ENCODE peak calls at places on chromosomes 13 and 19, in nine cellular contexts. One of them, this sample, is unnamed.

GRCh38 chr19:20067898-20068297 is 9.9 kb upstream of the ZNF90 start:
- DNase-seq in HCT116: no peak
- DNase-seq in WTC11: no peak
- DNase-seq in SK-N-SH: no peak
- DNase-seq in A549: no peak
- DNase-seq in H1: no peak
- DNase-seq in NB4: no peak
- DNase-seq in K562: no peak
- DNase-seq in HepG2: no peak
- DNase-seq in this sample: no peak

GRCh38 chr19:51339687-51340656 is 2.0 kb downstream of the VSIG10L start:
- DNase-seq in HCT116: peak; percentile 91
- DNase-seq in WTC11: peak; percentile 100
- DNase-seq in SK-N-SH: peak; percentile 99
- DNase-seq in A549: peak; percentile 92
- DNase-seq in H1: peak; percentile 99
- DNase-seq in NB4: peak; percentile 94
- DNase-seq in K562: peak; percentile 99
- DNase-seq in HepG2: peak; percentile 82
- DNase-seq in this sample: peak; percentile 53

GRCh38 chr13:110885966-110886365 is 28.9 kb downstream of the ANKRD10 start:
- DNase-seq in HCT116: no peak
- DNase-seq in WTC11: no peak
- DNase-seq in SK-N-SH: no peak
- DNase-seq in A549: no peak
- DNase-seq in H1: peak; percentile 61
- DNase-seq in NB4: no peak
- DNase-seq in K562: no peak
- DNase-seq in HepG2: no peak
- DNase-seq in this sample: no peak

GRCh38 chr13:25232937-25233515 is 54.3 kb downstream of the MTMR6 start:
- DNase-seq in HCT116: peak; percentile 19
- DNase-seq in WTC11: no peak
- DNase-seq in SK-N-SH: peak; percentile 55
- DNase-seq in A549: peak; percentile 13
- DNase-seq in H1: no peak
- DNase-seq in NB4: peak; percentile 59
- DNase-seq in K562: peak; percentile 17
- DNase-seq in HepG2: peak; percentile 41
- DNase-seq in this sample: no peak

GRCh38 chr13:103788061-103788652 is 721.9 kb upstream of the SLC10A2 start:
- DNase-seq in HCT116: no peak
- DNase-seq in WTC11: peak; percentile 16
- DNase-seq in SK-N-SH: no peak
- DNase-seq in A549: no peak
- DNase-seq in H1: no peak
- DNase-seq in NB4: no peak
- DNase-seq in K562: no peak
- DNase-seq in HepG2: no peak
- DNase-seq in this sample: no peak

GRCh38 chr13:107835339-107836018 is 379.9 kb downstream of the LIG4 start:
- DNase-seq in HCT116: no peak
- DNase-seq in WTC11: no peak
- DNase-seq in SK-N-SH: no peak
- DNase-seq in A549: no peak
- DNase-seq in H1: no peak
- DNase-seq in NB4: peak; percentile 16
- DNase-seq in K562: no peak
- DNase-seq in HepG2: no peak
- DNase-seq in this sample: no peak

GRCh38 chr19:39631178-39631577 is 24.5 kb upstream of the LGALS16 start:
- DNase-seq in HCT116: no peak
- DNase-seq in WTC11: no peak
- DNase-seq in SK-N-SH: no peak
- DNase-seq in A549: no peak
- DNase-seq in H1: no peak
- DNase-seq in NB4: no peak
- DNase-seq in K562: no peak
- DNase-seq in HepG2: no peak
- DNase-seq in this sample: no peak

GRCh38 chr19:1634242-1634937 is 18.0 kb downstream of the TCF3 start:
- DNase-seq in HCT116: no peak
- DNase-seq in WTC11: no peak
- DNase-seq in SK-N-SH: no peak
- DNase-seq in A549: no peak
- DNase-seq in H1: no peak
- DNase-seq in NB4: no peak
- DNase-seq in K562: no peak
- DNase-seq in HepG2: no peak
- DNase-seq in this sample: no peak

GRCh38 chr13:113378825-113379224 is 14.9 kb upstream of the GRTP1 start:
- DNase-seq in HCT116: no peak
- DNase-seq in WTC11: no peak
- DNase-seq in SK-N-SH: no peak
- DNase-seq in A549: no peak
- DNase-seq in H1: no peak
- DNase-seq in NB4: no peak
- DNase-seq in K562: no peak
- DNase-seq in HepG2: no peak
- DNase-seq in this sample: no peak

GRCh38 chr19:17404015-17404414 is 1.4 kb downstream of the BST2 start:
- DNase-seq in HCT116: no peak
- DNase-seq in WTC11: peak; percentile 33
- DNase-seq in SK-N-SH: no peak
- DNase-seq in A549: no peak
- DNase-seq in H1: no peak
- DNase-seq in NB4: peak; percentile 36
- DNase-seq in K562: peak; percentile 70
- DNase-seq in HepG2: no peak
- DNase-seq in this sample: no peak

GRCh38 chr13:90868321-90868920 is 479.1 kb upstream of the MIR17HG start:
- DNase-seq in HCT116: peak; percentile 8
- DNase-seq in WTC11: no peak
- DNase-seq in SK-N-SH: no peak
- DNase-seq in A549: no peak
- DNase-seq in H1: no peak
- DNase-seq in NB4: peak; percentile 37
- DNase-seq in K562: peak; percentile 47
- DNase-seq in HepG2: peak; percentile 3
- DNase-seq in this sample: no peak

GRCh38 chr13:36750046-36750445 is 69.0 kb upstream of the RFXAP start:
- DNase-seq in HCT116: no peak
- DNase-seq in WTC11: no peak
- DNase-seq in SK-N-SH: no peak
- DNase-seq in A549: no peak
- DNase-seq in H1: no peak
- DNase-seq in NB4: no peak
- DNase-seq in K562: no peak
- DNase-seq in HepG2: no peak
- DNase-seq in this sample: no peak
- TF ChIP-seq MAX in HCT116: no peak
- TF ChIP-seq MAX in WTC11: no peak
- TF ChIP-seq MAX in SK-N-SH: no peak
- TF ChIP-seq MAX in A549: no peak
- TF ChIP-seq MAX in H1: no peak
- TF ChIP-seq MAX in NB4: no peak
- TF ChIP-seq MAX in K562: no peak
- TF ChIP-seq MAX in HepG2: no peak
- TF ChIP-seq MAX in this sample: no peak

GRCh38 chr19:57786906-57787305 is 17.4 kb downstream of the ZNF586 start:
- DNase-seq in HCT116: no peak
- DNase-seq in WTC11: no peak
- DNase-seq in SK-N-SH: no peak
- DNase-seq in A549: no peak
- DNase-seq in H1: no peak
- DNase-seq in NB4: no peak
- DNase-seq in K562: no peak
- DNase-seq in HepG2: no peak
- DNase-seq in this sample: no peak
- TF ChIP-seq MAX in HCT116: no peak
- TF ChIP-seq MAX in WTC11: no peak
- TF ChIP-seq MAX in SK-N-SH: no peak
- TF ChIP-seq MAX in A549: no peak
- TF ChIP-seq MAX in H1: no peak
- TF ChIP-seq MAX in NB4: no peak
- TF ChIP-seq MAX in K562: no peak
- TF ChIP-seq MAX in HepG2: no peak
- TF ChIP-seq MAX in this sample: no peak

GRCh38 chr13:73189365-73189764 is 130.6 kb downstream of the KLF5 start:
- DNase-seq in HCT116: no peak
- DNase-seq in WTC11: no peak
- DNase-seq in SK-N-SH: no peak
- DNase-seq in A549: no peak
- DNase-seq in H1: no peak
- DNase-seq in NB4: no peak
- DNase-seq in K562: no peak
- DNase-seq in HepG2: no peak
- DNase-seq in this sample: no peak

GRCh38 chr13:73187106-73187505 is 128.3 kb downstream of the KLF5 start:
- DNase-seq in HCT116: no peak
- DNase-seq in WTC11: no peak
- DNase-seq in SK-N-SH: no peak
- DNase-seq in A549: no peak
- DNase-seq in H1: no peak
- DNase-seq in NB4: no peak
- DNase-seq in K562: no peak
- DNase-seq in HepG2: no peak
- DNase-seq in this sample: no peak

GRCh38 chr13:73189766-73190165 is 131.0 kb downstream of the KLF5 start:
- DNase-seq in HCT116: no peak
- DNase-seq in WTC11: no peak
- DNase-seq in SK-N-SH: no peak
- DNase-seq in A549: no peak
- DNase-seq in H1: no peak
- DNase-seq in NB4: no peak
- DNase-seq in K562: no peak
- DNase-seq in HepG2: no peak
- DNase-seq in this sample: no peak

GRCh38 chr13:73193541-73193940 is 134.7 kb downstream of the KLF5 start:
- DNase-seq in HCT116: no peak
- DNase-seq in WTC11: no peak
- DNase-seq in SK-N-SH: no peak
- DNase-seq in A549: no peak
- DNase-seq in H1: no peak
- DNase-seq in NB4: no peak
- DNase-seq in K562: no peak
- DNase-seq in HepG2: no peak
- DNase-seq in this sample: no peak

DNA sequence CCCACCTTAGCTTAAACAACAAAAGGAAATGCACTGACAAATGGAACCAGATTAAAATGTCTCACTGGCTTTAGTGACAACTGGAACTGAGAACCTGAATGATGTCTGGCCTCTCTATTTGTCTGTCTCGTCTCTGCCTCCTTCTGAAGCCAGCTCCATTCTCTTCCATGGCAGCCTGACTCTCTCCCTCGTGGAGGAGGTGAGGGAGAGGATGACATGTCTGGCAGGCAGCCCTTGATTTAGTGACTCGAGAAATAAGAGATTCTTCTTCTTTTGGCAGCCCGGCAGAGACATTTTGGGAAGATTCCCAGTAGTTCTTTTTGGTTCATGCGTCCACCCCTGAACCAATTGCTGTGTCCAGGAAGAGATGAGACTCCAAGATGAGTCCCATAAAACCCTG is 131.7 kb downstream of the KLF5 start:
- DNase-seq in HCT116: no peak
- DNase-seq in WTC11: no peak
- DNase-seq in SK-N-SH: no peak
- DNase-seq in A549: no peak
- DNase-seq in H1: no peak
- DNase-seq in NB4: no peak
- DNase-seq in K562: no peak
- DNase-seq in HepG2: no peak
- DNase-seq in this sample: no peak
- TF ChIP-seq MAX in HCT116: no peak
- TF ChIP-seq MAX in WTC11: no peak
- TF ChIP-seq MAX in SK-N-SH: no peak
- TF ChIP-seq MAX in A549: no peak
- TF ChIP-seq MAX in H1: no peak
- TF ChIP-seq MAX in NB4: no peak
- TF ChIP-seq MAX in K562: no peak
- TF ChIP-seq MAX in HepG2: no peak
- TF ChIP-seq MAX in this sample: no peak

DNA sequence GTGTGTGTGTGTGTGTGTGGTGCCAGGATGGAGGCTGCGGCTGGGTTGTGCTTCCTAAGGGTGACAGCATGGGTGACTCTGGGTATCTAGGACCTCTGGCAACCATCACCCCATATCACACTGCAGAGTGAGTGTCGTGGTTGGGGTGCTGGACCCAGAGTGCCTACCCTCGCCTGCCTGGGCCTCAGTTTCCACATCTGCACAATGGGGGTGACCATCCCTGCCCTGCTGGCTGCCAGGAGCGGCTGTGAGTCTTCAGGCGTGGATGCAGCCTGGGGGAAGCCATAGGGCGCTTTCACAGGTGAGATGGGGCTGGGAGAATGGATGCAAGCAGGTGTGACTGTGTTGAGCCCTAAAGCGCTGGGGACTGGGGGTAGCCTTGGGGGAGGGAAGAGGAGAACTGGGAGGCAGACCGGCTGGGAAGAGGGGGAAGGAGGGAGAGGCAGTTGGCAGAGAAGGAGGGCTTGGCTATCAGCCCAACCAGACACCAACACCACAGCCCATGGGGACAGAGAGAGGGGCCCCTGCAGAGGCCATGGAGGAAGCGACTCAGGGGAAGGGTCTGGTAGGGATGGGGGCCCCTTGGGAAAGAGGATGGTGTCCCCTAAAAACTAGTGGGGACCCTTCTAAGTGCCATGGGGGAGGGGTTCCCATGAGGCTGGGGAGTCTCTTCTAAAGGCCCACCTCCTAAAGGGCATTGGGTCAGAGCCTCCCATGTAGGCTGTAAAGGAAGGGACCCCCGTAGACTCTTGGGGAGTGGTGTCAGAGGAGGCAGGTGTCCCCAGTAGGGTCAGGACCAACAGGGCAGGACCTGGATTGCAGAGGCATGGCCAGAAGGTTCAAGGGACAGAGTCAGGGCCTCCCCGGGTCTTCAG is 1.7 kb downstream of the PLPPR2 start:
- DNase-seq in HCT116: no peak
- DNase-seq in WTC11: no peak
- DNase-seq in SK-N-SH: peak; percentile 31
- DNase-seq in A549: no peak
- DNase-seq in H1: no peak
- DNase-seq in NB4: no peak
- DNase-seq in K562: no peak
- DNase-seq in HepG2: no peak
- DNase-seq in this sample: no peak
- TF ChIP-seq MAX in HCT116: no peak
- TF ChIP-seq MAX in WTC11: no peak
- TF ChIP-seq MAX in SK-N-SH: no peak
- TF ChIP-seq MAX in A549: no peak
- TF ChIP-seq MAX in H1: no peak
- TF ChIP-seq MAX in NB4: no peak
- TF ChIP-seq MAX in K562: no peak
- TF ChIP-seq MAX in HepG2: no peak
- TF ChIP-seq MAX in this sample: no peak